ENCODE peak calls at places on chromosomes 7 and 10, in four cellular contexts. One of them, this sample, is unnamed.

GRCh38 chr7:33155811-33156210 is 26.4 kb downstream of the BBS9 start:
- DNase-seq in endodermal cell: no peak
- DNase-seq in pancreas: no peak
- DNase-seq in brain microvascular endothelial cell: peak
- DNase-seq in this sample: no peak

GRCh38 chr7:38524786-38525185 is 106.4 kb downstream of the AMPH start:
- DNase-seq in endodermal cell: no peak
- DNase-seq in pancreas: no peak
- DNase-seq in brain microvascular endothelial cell: no peak
- DNase-seq in this sample: no peak

GRCh38 chr7:37081436-37081835 is 357.1 kb upstream of the AOAH start:
- DNase-seq in endodermal cell: no peak
- DNase-seq in pancreas: peak
- DNase-seq in brain microvascular endothelial cell: no peak
- DNase-seq in this sample: peak

GRCh38 chr10:93757136-93757535 is 600 bp upstream of the LGI1 start:
- DNase-seq in endodermal cell: peak
- DNase-seq in pancreas: no peak
- DNase-seq in brain microvascular endothelial cell: no peak
- DNase-seq in this sample: no peak

GRCh38 chr10:53108317-53108934 is 335.8 kb upstream of the MBL2 start:
- DNase-seq in endodermal cell: no peak
- DNase-seq in pancreas: peak
- DNase-seq in brain microvascular endothelial cell: no peak
- DNase-seq in this sample: no peak

GRCh38 chr7:101832681-101833375 is 15.4 kb downstream of the CUX1 start:
- DNase-seq in endodermal cell: no peak
- DNase-seq in pancreas: no peak
- DNase-seq in brain microvascular endothelial cell: no peak
- DNase-seq in this sample: no peak

GRCh38 chr10:8137726-8138125 is 83.2 kb downstream of the GATA3 start:
- DNase-seq in endodermal cell: no peak
- DNase-seq in pancreas: no peak
- DNase-seq in brain microvascular endothelial cell: no peak
- DNase-seq in this sample: no peak

GRCh38 chr7:111865430-111865829 is 303.1 kb upstream of the IMMP2L start:
- DNase-seq in endodermal cell: no peak
- DNase-seq in pancreas: no peak
- DNase-seq in brain microvascular endothelial cell: no peak
- DNase-seq in this sample: no peak

GRCh38 chr7:92698237-92698841 is 108.1 kb upstream of the FAM133B start:
- DNase-seq in endodermal cell: no peak
- DNase-seq in pancreas: peak
- DNase-seq in brain microvascular endothelial cell: peak
- DNase-seq in this sample: peak

GRCh38 chr7:14936530-14936929 is 34.0 kb upstream of the DGKB start:
- DNase-seq in endodermal cell: peak
- DNase-seq in pancreas: peak
- DNase-seq in brain microvascular endothelial cell: no peak
- DNase-seq in this sample: no peak

GRCh38 chr10:69655124-69655867 is 25.2 kb downstream of the FAM241B start:
- DNase-seq in endodermal cell: no peak
- DNase-seq in pancreas: no peak
- DNase-seq in brain microvascular endothelial cell: no peak
- DNase-seq in this sample: no peak

GRCh38 chr7:105594034-105594433 is 12.7 kb upstream of the EFCAB10 start:
- DNase-seq in endodermal cell: peak
- DNase-seq in pancreas: no peak
- DNase-seq in brain microvascular endothelial cell: no peak
- DNase-seq in this sample: no peak

GRCh38 chr7:98619450-98620321 is 2.6 kb downstream of the NPTX2 start:
- DNase-seq in endodermal cell: peak
- DNase-seq in pancreas: peak
- DNase-seq in brain microvascular endothelial cell: no peak
- DNase-seq in this sample: no peak

GRCh38 chr7:45416846-45417245 is 157.3 kb upstream of the ADCY1 start:
- DNase-seq in endodermal cell: no peak
- DNase-seq in pancreas: no peak
- DNase-seq in brain microvascular endothelial cell: no peak
- DNase-seq in this sample: no peak

GRCh38 chr7:134014935-134015334 is 112.2 kb upstream of the LRGUK start:
- DNase-seq in endodermal cell: no peak
- DNase-seq in pancreas: no peak
- DNase-seq in brain microvascular endothelial cell: no peak
- DNase-seq in this sample: no peak

GRCh38 chr7:152162287-152162686 is 136.8 kb downstream of the GALNT11 start:
- DNase-seq in endodermal cell: no peak
- DNase-seq in pancreas: no peak
- DNase-seq in brain microvascular endothelial cell: no peak
- DNase-seq in this sample: no peak

GRCh38 chr10:101021239-101021638 is 9.7 kb downstream of the PDZD7 start:
- DNase-seq in endodermal cell: no peak
- DNase-seq in pancreas: no peak
- DNase-seq in brain microvascular endothelial cell: no peak
- DNase-seq in this sample: no peak

GRCh38 chr7:42097756-42098155 is 139.3 kb downstream of the GLI3 start:
- DNase-seq in endodermal cell: no peak
- DNase-seq in pancreas: no peak
- DNase-seq in brain microvascular endothelial cell: peak
- DNase-seq in this sample: peak

GRCh38 chr7:41599760-41600159 is 103.1 kb downstream of the INHBA start:
- DNase-seq in endodermal cell: peak
- DNase-seq in pancreas: no peak
- DNase-seq in brain microvascular endothelial cell: no peak
- DNase-seq in this sample: no peak

GRCh38 chr10:132641401-132641800 is 103.8 kb downstream of the INPP5A start:
- DNase-seq in endodermal cell: no peak
- DNase-seq in pancreas: no peak
- DNase-seq in brain microvascular endothelial cell: no peak
- DNase-seq in this sample: no peak

GRCh38 chr10:130027716-130028464 is 63.8 kb upstream of the EBF3 start:
- DNase-seq in endodermal cell: no peak
- DNase-seq in pancreas: no peak
- DNase-seq in brain microvascular endothelial cell: no peak
- DNase-seq in this sample: peak

GRCh38 chr10:49498465-49498864 is 40.5 kb downstream of the ERCC6 start:
- DNase-seq in endodermal cell: no peak
- DNase-seq in pancreas: no peak
- DNase-seq in brain microvascular endothelial cell: no peak
- DNase-seq in this sample: no peak

GRCh38 chr7:113790025-113790424 is 128.8 kb downstream of the PPP1R3A start:
- DNase-seq in endodermal cell: no peak
- DNase-seq in pancreas: no peak
- DNase-seq in brain microvascular endothelial cell: no peak
- DNase-seq in this sample: no peak

GRCh38 chr7:96441551-96442104 is 119.7 kb upstream of the SLC25A13 start:
- DNase-seq in endodermal cell: no peak
- DNase-seq in pancreas: no peak
- DNase-seq in brain microvascular endothelial cell: no peak
- DNase-seq in this sample: no peak

GRCh38 chr10:69567920-69568319 is 5.3 kb downstream of the NEUROG3 start:
- DNase-seq in endodermal cell: peak
- DNase-seq in pancreas: peak
- DNase-seq in brain microvascular endothelial cell: peak
- DNase-seq in this sample: peak

GRCh38 chr10:50501478-50501877 is 122.3 kb downstream of the SGMS1 start:
- DNase-seq in endodermal cell: no peak
- DNase-seq in pancreas: no peak
- DNase-seq in brain microvascular endothelial cell: no peak
- DNase-seq in this sample: peak

GRCh38 chr10:79104264-79104954 is 35.6 kb downstream of the ZMIZ1 start:
- DNase-seq in endodermal cell: no peak
- DNase-seq in pancreas: peak
- DNase-seq in brain microvascular endothelial cell: no peak
- DNase-seq in this sample: no peak

GRCh38 chr10:129055966-129056365 is 411.1 kb upstream of the MGMT start:
- DNase-seq in endodermal cell: no peak
- DNase-seq in pancreas: no peak
- DNase-seq in brain microvascular endothelial cell: no peak
- DNase-seq in this sample: no peak

GRCh38 chr10:60290558-60290957 is 99.1 kb downstream of the ANK3 start:
- DNase-seq in endodermal cell: no peak
- DNase-seq in pancreas: no peak
- DNase-seq in brain microvascular endothelial cell: no peak
- DNase-seq in this sample: no peak

GRCh38 chr10:98790817-98791216 is 344.1 kb upstream of the HPS1 start:
- DNase-seq in endodermal cell: no peak
- DNase-seq in pancreas: no peak
- DNase-seq in brain microvascular endothelial cell: no peak
- DNase-seq in this sample: peak

GRCh38 chr7:45973725-45974532 is 52.9 kb upstream of the IGFBP3 start:
- DNase-seq in endodermal cell: peak
- DNase-seq in pancreas: peak
- DNase-seq in brain microvascular endothelial cell: no peak
- DNase-seq in this sample: no peak

DNA sequence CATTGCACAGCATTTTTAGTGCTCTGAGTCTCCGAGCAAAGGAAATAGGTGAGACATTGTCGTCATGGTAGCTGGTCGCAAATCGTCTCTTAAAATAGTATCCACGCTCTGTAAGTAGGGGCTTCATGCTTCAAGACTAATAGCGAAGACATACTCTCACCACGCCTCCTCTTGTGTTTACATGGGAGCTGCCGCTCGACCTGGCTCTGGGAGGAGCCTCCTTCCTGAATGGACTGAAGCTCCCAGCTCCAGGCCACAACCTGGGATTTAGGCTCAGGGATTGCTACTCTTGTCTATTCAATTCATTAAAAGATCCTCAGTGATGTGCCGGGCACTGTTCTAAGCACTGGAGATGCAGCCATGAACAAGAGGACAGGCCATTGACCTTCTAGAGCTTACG is 196.1 kb upstream of the GALNT17 start:
- DNase-seq in endodermal cell: peak
- DNase-seq in pancreas: no peak
- DNase-seq in brain microvascular endothelial cell: no peak
- DNase-seq in this sample: no peak
- TF ChIP-seq CTCF in endodermal cell: no peak
- TF ChIP-seq CTCF in pancreas: no peak
- TF ChIP-seq CTCF in brain microvascular endothelial cell: no peak
- TF ChIP-seq CTCF in this sample: no peak

GRCh38 chr7:47785923-47786556 is 162.2 kb downstream of the PKD1L1 start:
- DNase-seq in endodermal cell: no peak
- DNase-seq in pancreas: no peak
- DNase-seq in brain microvascular endothelial cell: no peak
- DNase-seq in this sample: no peak

GRCh38 chr7:47782022-47782421 is 166.2 kb downstream of the PKD1L1 start:
- DNase-seq in endodermal cell: no peak
- DNase-seq in pancreas: no peak
- DNase-seq in brain microvascular endothelial cell: no peak
- DNase-seq in this sample: no peak

GRCh38 chr7:47783456-47784240 is 164.6 kb downstream of the PKD1L1 start:
- DNase-seq in endodermal cell: no peak
- DNase-seq in pancreas: no peak
- DNase-seq in brain microvascular endothelial cell: peak
- DNase-seq in this sample: peak

GRCh38 chr7:47780555-47780954 is 167.7 kb downstream of the PKD1L1 start:
- DNase-seq in endodermal cell: no peak
- DNase-seq in pancreas: no peak
- DNase-seq in brain microvascular endothelial cell: no peak
- DNase-seq in this sample: no peak

GRCh38 chr7:47782792-47783191 is 165.5 kb downstream of the PKD1L1 start:
- DNase-seq in endodermal cell: no peak
- DNase-seq in pancreas: no peak
- DNase-seq in brain microvascular endothelial cell: no peak
- DNase-seq in this sample: no peak
- H3K27ac ChIP-seq in endodermal cell: no peak
- H3K27ac ChIP-seq in pancreas: peak
- H3K27ac ChIP-seq in brain microvascular endothelial cell: no peak
- H3K27ac ChIP-seq in this sample: no peak

GRCh38 chr7:17205850-17206353 is 92.5 kb upstream of the AHR start:
- DNase-seq in endodermal cell: no peak
- DNase-seq in pancreas: no peak
- DNase-seq in brain microvascular endothelial cell: no peak
- DNase-seq in this sample: no peak
- TF ChIP-seq CTCF in endodermal cell: no peak
- TF ChIP-seq CTCF in pancreas: no peak
- TF ChIP-seq CTCF in brain microvascular endothelial cell: no peak
- TF ChIP-seq CTCF in this sample: no peak

GRCh38 chr7:131369354-131369753 is 41.7 kb downstream of the MKLN1 start:
- DNase-seq in endodermal cell: no peak
- DNase-seq in pancreas: no peak
- DNase-seq in brain microvascular endothelial cell: no peak
- DNase-seq in this sample: no peak

GRCh38 chr7:131370523-131370968 is 42.9 kb downstream of the MKLN1 start:
- DNase-seq in endodermal cell: peak
- DNase-seq in pancreas: no peak
- DNase-seq in brain microvascular endothelial cell: peak
- DNase-seq in this sample: no peak

GRCh38 chr7:131372554-131372953 is 44.9 kb downstream of the MKLN1 start:
- DNase-seq in endodermal cell: no peak
- DNase-seq in pancreas: no peak
- DNase-seq in brain microvascular endothelial cell: no peak
- DNase-seq in this sample: no peak

GRCh38 chr7:131374821-131375220 is 47.1 kb downstream of the MKLN1 start:
- DNase-seq in endodermal cell: no peak
- DNase-seq in pancreas: no peak
- DNase-seq in brain microvascular endothelial cell: no peak
- DNase-seq in this sample: no peak

DNA sequence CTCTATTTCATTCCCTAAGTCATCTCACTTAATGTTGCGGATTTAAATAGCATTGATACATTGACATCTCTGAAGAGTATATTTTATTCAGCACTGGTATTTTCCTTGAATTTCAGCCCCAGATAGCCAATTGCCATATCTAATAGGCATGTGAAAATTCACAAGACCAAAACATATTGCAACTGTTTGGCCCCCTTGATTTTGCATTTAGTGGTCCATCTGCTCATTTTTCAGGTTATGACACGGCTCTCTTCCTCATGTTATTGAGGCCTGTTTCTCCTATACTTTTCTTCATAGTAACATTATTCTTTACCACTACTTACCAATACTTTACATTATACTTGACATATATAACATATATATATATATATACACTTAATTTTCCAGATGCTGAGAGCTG is 43.7 kb downstream of the MKLN1 start:
- DNase-seq in endodermal cell: no peak
- DNase-seq in pancreas: no peak
- DNase-seq in brain microvascular endothelial cell: no peak
- DNase-seq in this sample: no peak
- H3K27ac ChIP-seq in endodermal cell: no peak
- H3K27ac ChIP-seq in pancreas: no peak
- H3K27ac ChIP-seq in brain microvascular endothelial cell: no peak
- H3K27ac ChIP-seq in this sample: no peak